ENCODE peak calls at places on chromosome 10, in six cellular contexts. Z, G, C, M, K and P are unnamed samples. For H3K4me1, the result is how much of the 10 kb centered on the place peaks cover.

GRCh38 chr10:14667748-14668147 is 106.9 kb downstream of the FAM107B start:
- DNase-seq in Z (no peak), G (no peak), K (no peak), M (no peak), C (no peak), P (no peak)

GRCh38 chr10:46514899-46515298 is 41.6 kb downstream of the GPRIN2 start:
- DNase-seq in K (no peak), M (no peak), G (peak), Z (no peak), C (no peak), P (no peak)

GRCh38 chr10:116742367-116743265 is at the start of gene HSPA12A:
- DNase-seq in K (peak), M (peak), G (peak), C (peak), Z (peak), P (no peak)

GRCh38 chr10:73780966-73781365 is 882 bp upstream of the CHCHD1 start:
- DNase-seq in Z (no peak), C (peak), G (no peak), M (no peak), K (no peak), P (no peak)

GRCh38 chr10:51074238-51075028 is at the start of gene PRKG1:
- DNase-seq in K (peak), G (peak), M (peak), C (peak), Z (peak), P (no peak)

GRCh38 chr10:98299341-98299740 is 31.3 kb upstream of the LOXL4 start:
- DNase-seq in K (no peak), G (no peak), C (no peak), M (no peak), Z (no peak), P (no peak)

GRCh38 chr10:36764823-36765222 is 360.6 kb upstream of the ANKRD30A start:
- DNase-seq in M (no peak), G (no peak), K (no peak), C (no peak), Z (no peak), P (no peak)

GRCh38 chr10:16887565-16887964 is 70.3 kb upstream of the RSU1 start:
- DNase-seq in M (peak), C (no peak), Z (peak), K (no peak), G (no peak), P (no peak)

GRCh38 chr10:785539-786214 is 96.2 kb upstream of the DIP2C start:
- DNase-seq in M (peak), C (peak), G (peak), Z (no peak), K (no peak), P (no peak)

GRCh38 chr10:34580214-34580613 is 234.9 kb downstream of the PARD3 start:
- DNase-seq in K (peak), C (no peak), Z (no peak), G (no peak), M (no peak), P (no peak)

GRCh38 chr10:13707156-13707881 is 120.6 kb downstream of the PRPF18 start:
- DNase-seq in K (peak), C (peak), Z (peak), M (no peak), G (peak), P (no peak)

GRCh38 chr10:96512524-96512991 is 1.2 kb downstream of the TLL2 start:
- DNase-seq in K (peak), G (peak), Z (peak), C (no peak), M (peak), P (no peak)

GRCh38 chr10:32650246-32650655 is 204.3 kb downstream of the CCDC7 start:
- DNase-seq in G (no peak), Z (no peak), C (no peak), M (no peak), K (no peak), P (no peak)

GRCh38 chr10:131178521-131178920 is 133.0 kb downstream of the TCERG1L start:
- DNase-seq in G (no peak), Z (no peak), K (no peak), M (no peak), C (peak), P (no peak)

GRCh38 chr10:119253433-119254174 is 46.2 kb downstream of the GRK5 start:
- DNase-seq in M (peak), G (peak), C (peak), Z (peak), K (peak), P (no peak)

GRCh38 chr10:130968511-130968910 is 343.0 kb downstream of the TCERG1L start:
- DNase-seq in M (no peak), Z (no peak), G (no peak), K (no peak), C (no peak), P (no peak)

GRCh38 chr10:80487422-80487785 is 33.3 kb downstream of the TSPAN14 start:
- DNase-seq in G (no peak), M (no peak), Z (no peak), K (peak), C (no peak), P (no peak)

GRCh38 chr10:67697646-67698245 is 1.8 kb upstream of the CTNNA3 start:
- DNase-seq in G (no peak), Z (peak), C (no peak), M (peak), K (peak), P (no peak)

GRCh38 chr10:74187237-74187636 is 36.2 kb downstream of the ADK start:
- DNase-seq in C (no peak), M (no peak), K (no peak), Z (no peak), G (no peak), P (no peak)

GRCh38 chr10:43093423-43094090 is 16.7 kb downstream of the RET start:
- DNase-seq in M (peak), Z (no peak), G (no peak), K (no peak), C (no peak), P (no peak)

GRCh38 chr10:44908071-44908709 is 2.9 kb upstream of the TMEM72 start:
- DNase-seq in Z (no peak), C (no peak), K (no peak), G (peak), M (no peak), P (no peak)

DNA sequence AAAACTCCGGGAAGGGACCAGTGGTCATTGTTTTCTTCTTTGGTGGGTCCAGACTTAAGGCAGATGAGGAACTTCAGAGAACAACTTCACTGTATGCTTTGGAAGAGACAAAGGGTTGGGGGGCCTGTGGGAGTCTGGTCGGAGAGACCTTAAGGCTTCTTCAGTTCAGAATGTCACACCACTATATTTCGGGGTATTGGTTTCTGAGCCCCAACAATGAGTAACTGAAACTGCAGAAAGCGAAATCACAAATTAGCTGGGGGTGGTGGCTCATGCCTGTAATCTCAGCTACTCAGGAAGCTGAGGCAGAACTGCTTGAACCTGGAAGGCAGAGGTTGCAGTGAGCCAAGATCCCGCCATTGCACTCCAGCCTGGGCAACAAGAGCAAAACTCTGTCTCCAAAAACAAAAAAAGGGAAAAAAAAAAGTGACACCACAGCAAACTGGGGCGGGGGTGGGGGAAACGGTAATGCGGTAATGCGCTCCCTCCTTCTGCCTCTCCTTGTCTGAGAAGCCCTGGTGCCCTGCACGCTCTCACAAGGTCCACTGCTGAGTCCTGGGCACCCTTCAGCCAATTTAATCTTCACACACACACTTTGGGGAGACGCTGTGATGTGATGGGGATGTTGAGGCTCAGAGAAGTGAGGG is 2.2 kb upstream of the ADIRF start:
- DNase-seq in K (no peak), M (no peak), Z (no peak), G (no peak), C (peak), P (no peak)
- H3K4me1 ChIP-seq in K (under half), M (under half), Z (half or more), G (under half), C (under half), P (half or more)

DNA sequence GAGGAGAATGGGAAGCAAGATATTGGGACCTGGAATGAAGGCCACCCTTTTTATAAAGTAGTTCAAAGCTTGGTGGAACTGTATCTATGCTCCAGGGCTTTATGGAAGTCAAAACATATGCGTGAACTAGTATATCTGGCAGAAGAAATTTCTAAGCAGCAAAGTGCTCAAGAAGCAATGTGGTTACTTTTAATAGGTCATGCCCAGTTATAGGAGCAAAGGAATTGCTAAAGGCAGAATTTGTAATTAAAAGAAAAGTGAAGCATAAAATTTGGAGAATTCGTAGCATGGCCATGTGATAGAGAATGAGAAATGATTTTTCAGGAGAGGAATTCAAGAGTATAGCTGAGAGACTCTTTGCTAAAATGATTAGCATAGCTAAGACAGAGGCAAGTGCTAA is 1110.4 kb downstream of the XPNPEP1 start:
- DNase-seq in G (no peak), M (no peak), K (no peak), C (no peak), Z (no peak), P (no peak)
- H3K4me3 ChIP-seq in G (no peak), M (no peak), K (no peak), C (no peak), Z (no peak), P (no peak)

GRCh38 chr10:110860576-110861241 is 11.0 kb upstream of the PDCD4 start:
- DNase-seq in C (peak), G (peak), Z (no peak), M (no peak), K (peak), P (no peak)
- H3K4me1 ChIP-seq in C (under half), G (under half), Z (under half), M (under half), K (half or more), P (half or more)

DNA sequence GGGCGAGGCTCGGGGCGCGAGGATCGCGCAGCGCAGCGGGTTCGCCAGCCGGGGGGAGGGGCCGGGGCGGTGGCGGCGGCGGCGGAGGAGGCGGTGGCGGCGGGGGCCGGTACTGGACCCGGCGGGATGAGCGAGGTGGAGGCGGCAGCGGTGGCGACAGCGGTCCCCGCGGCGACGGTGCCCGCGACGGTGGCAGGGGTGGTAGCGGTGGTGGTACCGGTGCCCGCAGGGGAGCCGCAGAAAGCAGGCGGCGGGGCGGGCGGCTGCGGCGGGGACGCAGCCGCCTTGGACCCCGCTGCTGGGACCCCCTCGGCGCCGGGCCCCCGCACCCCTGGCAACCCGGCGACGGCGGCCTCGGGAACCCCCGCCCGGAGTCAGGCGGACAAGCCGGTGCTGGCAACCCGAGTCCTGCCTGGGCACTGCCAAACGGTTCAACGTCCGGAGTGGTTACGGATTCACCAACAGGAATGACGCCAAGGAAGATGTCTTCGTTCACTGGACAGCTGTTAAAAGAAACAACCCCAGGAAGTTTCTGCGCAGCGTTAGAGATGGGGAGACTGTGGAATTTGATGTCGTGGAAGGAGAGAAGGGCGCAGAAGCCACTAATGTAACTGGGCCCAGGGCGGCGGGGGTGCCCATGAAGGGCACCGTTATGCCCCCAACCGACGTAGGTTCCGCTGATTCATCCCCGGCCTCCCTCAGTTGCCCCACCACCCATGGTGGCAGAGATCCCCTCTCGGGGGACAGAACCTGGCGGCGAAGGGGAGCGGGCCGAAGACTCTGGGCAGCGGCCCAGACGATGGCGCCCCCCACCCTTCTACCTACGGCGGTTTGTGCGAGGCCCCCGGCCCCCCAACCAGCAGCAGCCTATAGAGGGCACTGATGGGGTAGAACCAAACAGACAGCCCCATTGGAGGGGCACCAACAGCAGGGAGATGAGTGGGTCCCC is 100.3 kb upstream of the CPXM2 start:
- DNase-seq in Z (no peak), G (peak), K (no peak), M (peak), C (no peak), P (no peak)
- H3K4me3 ChIP-seq in Z (no peak), G (peak), K (no peak), M (no peak), C (peak), P (no peak)

GRCh38 chr10:123007558-123008378 is 827 bp downstream of the IKZF5 start:
- DNase-seq in K (peak), G (no peak), Z (peak), M (peak), C (peak), P (no peak)
- H3K4me1 ChIP-seq in K (half or more), G (under half), Z (under half), M (under half), C (under half), P (under half)

DNA sequence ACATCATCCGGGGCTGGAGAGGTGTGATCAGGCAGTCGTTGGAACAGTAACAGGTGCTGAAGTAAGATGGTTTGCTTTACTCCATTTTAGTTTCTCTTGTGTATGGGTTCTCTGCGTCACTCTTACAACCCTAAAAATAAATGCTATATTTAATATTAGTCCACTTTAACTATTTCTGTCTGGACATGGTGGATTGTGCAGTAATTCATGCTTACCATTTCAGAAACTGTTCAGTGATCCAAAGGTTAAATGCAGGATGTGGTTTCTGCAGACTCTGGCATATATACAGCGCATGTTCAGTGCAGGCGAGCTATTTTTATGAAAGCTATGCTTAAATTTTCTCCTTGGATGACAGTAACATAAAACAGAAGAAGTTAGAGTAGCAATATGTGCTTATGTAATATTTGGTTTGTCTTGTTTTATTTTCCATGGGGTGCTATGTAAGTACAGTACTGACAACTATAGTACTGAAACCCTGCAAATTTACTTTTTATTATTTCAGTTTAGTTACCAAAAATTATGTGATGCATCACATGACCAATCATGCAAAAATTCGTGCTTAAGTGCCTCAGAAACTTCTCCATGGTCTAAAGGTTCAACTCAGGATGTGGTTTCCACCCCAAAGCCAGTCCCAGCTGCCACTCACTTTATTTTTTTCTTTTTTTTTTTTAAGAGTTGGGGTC is 46.6 kb upstream of the GRID1 start:
- DNase-seq in G (no peak), C (no peak), Z (no peak), K (no peak), M (no peak), P (no peak)
- H3K4me3 ChIP-seq in G (no peak), C (peak), Z (no peak), K (no peak), M (no peak), P (no peak)

DNA sequence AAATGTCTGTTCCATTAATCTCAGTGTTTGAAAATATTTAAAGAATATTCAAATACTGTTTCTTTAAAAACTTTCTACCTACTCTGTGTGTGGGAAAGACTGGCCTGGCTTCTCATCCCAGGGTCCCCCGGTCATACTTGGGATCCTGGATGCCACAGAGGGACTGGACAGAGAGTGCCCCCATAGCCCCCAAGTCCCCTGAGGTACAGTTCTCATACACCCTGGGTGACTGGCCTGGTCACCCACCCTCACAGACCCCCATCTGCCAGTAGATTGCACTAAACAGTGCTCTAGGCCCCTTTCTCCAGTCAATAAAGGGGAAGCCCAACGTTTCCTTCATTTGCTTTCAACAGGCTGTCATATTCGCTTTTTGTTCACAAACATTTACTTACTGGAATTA is 3.0 kb downstream of the TMEM273 start:
- DNase-seq in K (no peak), M (no peak), G (no peak), C (no peak), Z (no peak), P (no peak)
- H3K4me1 ChIP-seq in K (under half), M (under half), G (under half), C (under half), Z (under half), P (half or more)

DNA sequence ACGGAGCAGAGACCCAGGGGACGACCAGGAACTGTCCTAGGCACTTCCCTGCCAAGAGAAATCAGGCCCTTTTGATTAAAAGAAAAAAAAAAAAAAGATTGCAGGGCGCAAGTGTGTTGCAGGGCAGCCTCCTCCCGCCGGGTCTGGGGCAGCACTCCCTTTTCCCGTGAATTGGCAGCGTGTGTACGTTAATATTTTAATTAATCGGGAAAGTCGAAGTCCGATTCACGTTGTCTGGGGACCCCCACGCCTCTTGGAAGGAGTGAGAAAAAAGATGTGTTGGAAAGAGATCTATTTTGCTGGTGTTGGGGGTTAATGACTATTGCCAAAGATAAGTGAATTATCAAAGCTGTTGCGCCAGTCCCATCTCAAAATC is 1.3 kb upstream of the EBF3 start:
- DNase-seq in C (no peak), Z (no peak), K (no peak), M (no peak), G (no peak), P (no peak)
- H3K4me3 ChIP-seq in C (peak), Z (no peak), K (no peak), M (no peak), G (peak), P (peak)

GRCh38 chr10:72258617-72259016 is 15.1 kb upstream of the DDIT4 start:
- DNase-seq in Z (no peak), K (no peak), G (no peak), C (no peak), M (no peak), P (no peak)

GRCh38 chr10:72260215-72260587 is 13.5 kb upstream of the DDIT4 start:
- DNase-seq in C (no peak), Z (no peak), K (no peak), M (no peak), G (no peak), P (no peak)

GRCh38 chr10:72261323-72262018 is 12.3 kb upstream of the DDIT4 start:
- DNase-seq in Z (peak), G (no peak), C (no peak), K (no peak), M (peak), P (no peak)

GRCh38 chr10:72259491-72260214 is 14.1 kb upstream of the DDIT4 start:
- DNase-seq in C (peak), K (peak), G (no peak), Z (no peak), M (peak), P (no peak)

GRCh38 chr10:72260588-72261322 is 13.0 kb upstream of the DDIT4 start:
- DNase-seq in M (peak), Z (peak), C (peak), K (peak), G (peak), P (no peak)
- H3K4me1 ChIP-seq in M (under half), Z (under half), C (half or more), K (half or more), G (under half), P (half or more)

GRCh38 chr10:94010886-94011285 is 17.2 kb downstream of the PLCE1 start:
- DNase-seq in Z (no peak), C (no peak), M (no peak), G (no peak), K (no peak), P (no peak)
- H3K4me3 ChIP-seq in Z (no peak), C (no peak), M (no peak), G (no peak), K (no peak), P (no peak)